ENCODE peak calls at places on chromosomes 7 and 10, in seven cellular contexts. A is KG1; G is PC-9; M is stimulated activated CD4-positive, alpha-beta T cell treated with anti-CD3 and anti-CD28 coated beads, Interleukin-4, amount 100 ng/mL, for 48 hours; C is fibroblast of mammary gland; H is neuronal stem cell; O is NCI-H2029 treated with DMSO at 0.1 percent for 48 hours. P is an unnamed sample.

GRCh38 chr10:80207768-80208385 is 2.5 kb upstream of the ANXA11 start:
- DNase-seq in A (no peak), H (no peak), G (no peak), M (no peak), C (no peak), O (no peak), P (no peak)

GRCh38 chr10:19922236-19922963 is 106.2 kb downstream of the PLXDC2 start:
- DNase-seq in M (no peak), C (peak), O (no peak), A (no peak), G (no peak), H (no peak), P (no peak)

GRCh38 chr10:14126697-14127440 is 203.9 kb downstream of the FRMD4A start:
- DNase-seq in C (peak), M (no peak), H (no peak), O (no peak), A (no peak), G (peak), P (no peak)

GRCh38 chr10:70775679-70776454 is 9.3 kb downstream of the TBATA start:
- DNase-seq in O (no peak), G (no peak), C (no peak), M (no peak), H (no peak), A (no peak), P (peak)

GRCh38 chr7:7953761-7954160 is 14.8 kb upstream of the GLCCI1 start:
- DNase-seq in M (no peak), A (no peak), C (no peak), H (no peak), G (no peak), O (no peak), P (no peak)

GRCh38 chr10:129617768-129618167 is 150.7 kb downstream of the MGMT start:
- DNase-seq in G (no peak), A (no peak), M (no peak), C (no peak), O (no peak), H (no peak), P (no peak)

GRCh38 chr7:139916717-139917395 is 87.8 kb downstream of the TBXAS1 start:
- DNase-seq in H (no peak), M (no peak), C (no peak), O (no peak), G (peak), A (no peak), P (no peak)

GRCh38 chr7:143452495-143452894 is 9.2 kb downstream of the TAS2R60 start:
- DNase-seq in M (no peak), O (no peak), A (no peak), G (no peak), C (peak), H (no peak), P (no peak)

GRCh38 chr10:47296111-47296894 is 3.7 kb upstream of the GDF10 start:
- DNase-seq in C (no peak), A (no peak), G (no peak), O (no peak), H (no peak), M (no peak), P (no peak)

P was measured in H1.